ENCODE peak calls at places on chromosomes 6 and 20, in four cellular contexts. J, K, C and D are unnamed samples.
A peak's percentile ranks its signal among the peaks of the same experiment; 100 is the strongest.

GRCh38 chr20:22402990-22403859 is 181.1 kb downstream of the FOXA2 start:
- DNase-seq in C (peak; percentile 30), J (no peak), K (no peak), D (no peak)

GRCh38 chr20:4512891-4513550 is 208.7 kb upstream of the PRND start:
- DNase-seq in C (peak; percentile 91), J (peak; percentile 98), K (peak; percentile 85), D (peak; percentile 80)

GRCh38 chr6:33620584-33621395 is at the start of gene ITPR3:
- DNase-seq in C (peak; percentile 92), J (peak; percentile 88), K (no peak), D (peak; percentile 16)

GRCh38 chr6:106519460-106520394 is 109.6 kb downstream of the RTN4IP1 start:
- DNase-seq in K (peak; percentile 76), J (peak; percentile 93), C (peak; percentile 87), D (peak; percentile 73)

GRCh38 chr20:13277663-13278295 is 56.7 kb downstream of the ISM1 start:
- DNase-seq in K (no peak), J (no peak), C (peak; percentile 28), D (peak; percentile 76)

GRCh38 chr20:56001890-56002289 is 3.4 kb downstream of the CBLN4 start:
- DNase-seq in J (no peak), C (no peak), K (no peak), D (no peak)

GRCh38 chr6:130900913-130901312 is 73.7 kb downstream of the SMLR1 start:
- DNase-seq in K (peak; percentile 17), C (peak; percentile 69), J (peak; percentile 86), D (no peak)

GRCh38 chr6:70843328-70843918 is 113.4 kb downstream of the B3GAT2 start:
- DNase-seq in J (no peak), K (no peak), C (no peak), D (no peak)

GRCh38 chr6:44022296-44022661 is 105.0 kb downstream of the MRPL14 start:
- DNase-seq in J (peak; percentile 55), K (no peak), C (peak; percentile 68), D (no peak)

GRCh38 chr20:38275815-38276550 is 15.4 kb upstream of the KIAA1755 start:
- DNase-seq in J (peak; percentile 96), K (peak; percentile 18), C (peak; percentile 79), D (peak; percentile 38)

GRCh38 chr20:2657674-2658073 is 5.2 kb downstream of the NOP56 start:
- DNase-seq in J (no peak), C (no peak), K (no peak), D (no peak)

GRCh38 chr6:17388365-17388764 is 5.0 kb upstream of the CAP2 start:
- DNase-seq in J (no peak), C (no peak), K (no peak), D (no peak)

GRCh38 chr20:24955045-24955444 is 6.0 kb downstream of the CST7 start:
- DNase-seq in K (no peak), J (no peak), C (no peak), D (no peak)

GRCh38 chr6:75368864-75369402 is 84.3 kb upstream of the TMEM30A start:
- DNase-seq in K (no peak), J (peak; percentile 25), C (peak; percentile 2), D (no peak)

GRCh38 chr20:51221103-51221502 is 198.2 kb upstream of the KCNG1 start:
- DNase-seq in J (no peak), K (no peak), C (no peak), D (no peak)

GRCh38 chr6:139679516-139680179 is 305.2 kb upstream of the CITED2 start:
- DNase-seq in C (peak; percentile 25), J (peak; percentile 83), K (peak; percentile 18), D (no peak)

GRCh38 chr6:119192200-119192599 is 113.7 kb upstream of the FAM184A start:
- DNase-seq in C (no peak), K (no peak), J (no peak), D (no peak)

GRCh38 chr20:53887973-53888372 is 182.4 kb downstream of the BCAS1 start:
- DNase-seq in K (no peak), J (no peak), C (no peak), D (no peak)

GRCh38 chr20:31723282-31724078 is 812 bp upstream of the BCL2L1 start:
- DNase-seq in K (peak; percentile 99), C (peak; percentile 98), J (peak; percentile 99), D (peak; percentile 93)

GRCh38 chr20:38859070-38859690 is 53.7 kb downstream of the PPP1R16B start:
- DNase-seq in C (no peak), J (no peak), K (no peak), D (no peak)

GRCh38 chr6:156057869-156058268 is 602.2 kb upstream of the NOX3 start:
- DNase-seq in K (no peak), C (no peak), J (no peak), D (no peak)

GRCh38 chr20:41726727-41727126 is 108.5 kb upstream of the CHD6 start:
- DNase-seq in K (no peak), J (no peak), C (no peak), D (no peak)

DNA sequence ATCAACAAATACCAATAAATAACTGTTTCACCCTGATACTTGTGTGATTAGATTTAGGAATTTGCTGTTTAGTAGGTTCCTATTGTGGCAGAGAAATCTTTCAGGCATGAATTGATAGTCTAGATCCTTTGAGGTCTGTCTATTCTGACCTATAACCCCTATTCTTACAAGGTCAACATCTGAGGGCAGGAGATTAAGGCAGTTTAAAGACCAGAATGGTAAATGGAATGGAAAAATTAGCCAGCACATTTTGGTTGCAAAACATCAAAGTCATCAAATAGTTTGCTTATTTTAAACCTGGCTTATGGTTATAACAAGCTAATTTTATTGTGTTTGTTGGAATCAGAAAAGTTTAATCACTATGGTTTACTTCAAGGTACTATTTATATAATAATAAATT is 78.4 kb downstream of the LIN28B start:
- DNase-seq in J (no peak), C (no peak), K (no peak), D (no peak)
- H3K4me3 ChIP-seq in J (no peak overlapping the region), C (no peak overlapping the region), K (no peak overlapping the region), D (no peak overlapping the region)

GRCh38 chr6:37860226-37860839 is 40.8 kb downstream of the ZFAND3 start:
- DNase-seq in C (peak; percentile 72), J (peak; percentile 69), K (no peak), D (no peak)
- TF ChIP-seq CTCF in C (peak; percentile 74), J (peak; percentile 67), K (peak; percentile 75), D (peak; percentile 53)

GRCh38 chr20:47441774-47442150 is 59.9 kb upstream of the NCOA3 start:
- DNase-seq in C (no peak), J (no peak), K (no peak), D (no peak)

GRCh38 chr20:47444584-47444983 is 57.1 kb upstream of the NCOA3 start:
- DNase-seq in K (no peak), C (no peak), J (no peak), D (no peak)

GRCh38 chr20:47440857-47441773 is 60.6 kb upstream of the NCOA3 start:
- DNase-seq in J (no peak), K (no peak), C (peak; percentile 68), D (no peak)

GRCh38 chr20:47438464-47439381 is 63.0 kb upstream of the NCOA3 start:
- DNase-seq in K (no peak), C (no peak), J (no peak), D (no peak)
- H3K4me3 ChIP-seq in K (no peak overlapping the region), C (no peak overlapping the region), J (no peak overlapping the region), D (no peak overlapping the region)

GRCh38 chr6:68197356-68197755 is 437.7 kb upstream of the ADGRB3 start:
- DNase-seq in K (no peak), C (peak; percentile 30), J (peak; percentile 7), D (no peak)

GRCh38 chr6:68192988-68193387 is 442.1 kb upstream of the ADGRB3 start:
- DNase-seq in C (no peak), J (no peak), K (no peak), D (no peak)

GRCh38 chr6:68194846-68195478 is 440.1 kb upstream of the ADGRB3 start:
- DNase-seq in J (no peak), C (no peak), K (no peak), D (no peak)

GRCh38 chr6:68200929-68201328 is 434.2 kb upstream of the ADGRB3 start:
- DNase-seq in J (no peak), K (no peak), C (no peak), D (no peak)

DNA sequence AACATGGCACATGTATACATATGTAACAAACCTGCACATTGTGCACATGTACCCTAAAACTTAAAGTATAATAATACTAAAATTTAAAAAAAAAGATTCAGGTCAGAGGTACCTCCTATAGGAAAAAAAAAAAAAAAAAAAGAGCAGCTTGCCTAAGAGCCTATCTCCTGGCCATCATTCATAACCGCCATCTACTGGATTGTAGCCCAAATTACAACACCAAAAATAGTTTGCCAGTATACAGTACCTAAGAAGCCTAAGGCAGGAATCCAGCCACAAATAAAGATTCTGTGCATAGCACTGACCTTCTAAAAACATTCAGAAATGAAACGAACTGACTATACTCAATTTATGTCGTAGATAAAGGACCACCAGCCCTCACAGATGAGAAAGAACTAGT is 438.4 kb upstream of the ADGRB3 start:
- DNase-seq in J (peak; percentile 54), K (no peak), C (peak; percentile 51), D (no peak)
- TF ChIP-seq CTCF in J (peak; percentile 30), K (peak; percentile 52), C (peak; percentile 7), D (no peak)

DNA sequence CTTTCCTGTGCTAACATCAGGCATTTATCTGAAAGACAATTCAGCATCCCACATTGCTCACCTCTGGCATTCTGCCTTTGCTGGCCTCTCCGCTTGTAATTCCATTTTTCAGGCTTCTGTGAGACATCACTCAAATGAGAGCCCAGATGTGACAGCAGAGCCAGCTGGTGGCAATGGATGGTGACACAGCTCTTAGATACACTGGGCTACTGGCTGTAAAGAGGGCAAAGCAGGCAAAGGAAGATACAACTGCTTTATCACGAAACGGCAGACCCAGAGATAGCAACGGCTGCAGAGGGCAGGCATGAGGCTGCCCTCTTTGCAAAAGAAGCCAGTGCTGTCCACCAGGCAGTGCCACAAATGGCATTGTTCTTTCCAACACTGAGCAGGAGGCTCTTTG is 329.8 kb downstream of the KIF16B start:
- DNase-seq in J (no peak), K (no peak), C (no peak), D (no peak)
- H3K4me3 ChIP-seq in J (no peak overlapping the region), K (no peak overlapping the region), C (no peak overlapping the region), D (no peak overlapping the region)

GRCh38 chr20:61924858-61925554 is 140.7 kb downstream of the TAF4 start:
- DNase-seq in J (no peak), C (no peak), K (no peak), D (no peak)
- TF ChIP-seq CTCF in J (no peak), C (no peak), K (no peak), D (no peak)

GRCh38 chr6:150140236-150140969 is 2.4 kb upstream of the PPP1R14C start:
- DNase-seq in C (no peak), J (no peak), K (no peak), D (no peak)

GRCh38 chr6:150142657-150143501 is at the start of gene PPP1R14C:
- DNase-seq in J (peak; percentile 2), K (no peak), C (no peak), D (no peak)

GRCh38 chr6:150143521-150144293 is 863 bp downstream of the PPP1R14C start:
- DNase-seq in C (no peak), K (no peak), J (no peak), D (no peak)

GRCh38 chr6:150144294-150144868 is 1.5 kb downstream of the PPP1R14C start:
- DNase-seq in C (no peak), K (no peak), J (no peak), D (peak; percentile 38)

GRCh38 chr6:150142304-150142656 is 564 bp upstream of the PPP1R14C start:
- DNase-seq in C (peak; percentile 30), J (peak; percentile 52), K (no peak), D (peak; percentile 56)
- H3K4me3 ChIP-seq in C (peak overlapping the region; percentile 56), J (peak overlapping the region; percentile 56), K (peak overlapping the region; percentile 41), D (peak overlapping the region; percentile 55)